ENCODE peak calls at places on chromosomes 5 and 9, in ten cellular contexts. G, Z, P, S, M, O, T, I, R and N are unnamed samples.

GRCh38 chr5:143008809-143009521 is 238.8 kb downstream of the ARHGAP26 start:
- DNase-seq in G (no peak), Z (no peak), P (no peak), S (no peak), M (peak; percentile 46), O (no peak), T (peak; percentile 50), I (no peak), R (no peak), N (peak; percentile 31)

GRCh38 chr9:93116049-93116961 is 17.7 kb downstream of the NINJ1 start:
- DNase-seq in G (peak; percentile 83), Z (peak; percentile 91), P (peak; percentile 68), S (no peak), M (peak; percentile 65), O (no peak), T (peak; percentile 70), I (no peak), R (peak; percentile 84), N (peak; percentile 70)

GRCh38 chr9:20409321-20410092 is 212.8 kb downstream of the MLLT3 start:
- DNase-seq in G (no peak), Z (no peak), P (no peak), S (no peak), M (no peak), O (no peak), T (no peak), I (no peak), R (no peak), N (no peak)

GRCh38 chr5:150077996-150078801 is 8.2 kb downstream of the CSF1R start:
- DNase-seq in G (peak; percentile 32), Z (no peak), P (no peak), S (no peak), M (no peak), O (no peak), T (no peak), I (no peak), R (no peak), N (peak; percentile 17)

GRCh38 chr9:132782106-132782505 is 96.0 kb downstream of the AK8 start:
- DNase-seq in G (no peak), Z (no peak), P (no peak), S (no peak), M (no peak), O (no peak), T (no peak), I (no peak), R (no peak), N (no peak)

GRCh38 chr5:38554860-38555259 is 1.6 kb downstream of the LIFR start:
- DNase-seq in G (no peak), Z (no peak), P (no peak), S (no peak), M (no peak), O (no peak), T (no peak), I (no peak), R (no peak), N (no peak)

GRCh38 chr9:83147487-83148149 is 84.7 kb upstream of the RASEF start:
- DNase-seq in G (no peak), Z (no peak), P (no peak), S (no peak), M (no peak), O (no peak), T (no peak), I (peak; percentile 78), R (no peak), N (no peak)

GRCh38 chr9:101027733-101028345 is 688 bp upstream of the PLPPR1 start:
- DNase-seq in G (no peak), Z (no peak), P (no peak), S (no peak), M (no peak), O (no peak), T (no peak), I (no peak), R (peak; percentile 67), N (no peak)

GRCh38 chr9:2621678-2622360 is at the start of gene VLDLR:
- DNase-seq in G (no peak), Z (peak; percentile 66), P (peak; percentile 84), S (peak; percentile 31), M (peak; percentile 53), O (no peak), T (no peak), I (peak; percentile 90), R (no peak), N (peak; percentile 61)

GRCh38 chr5:126477681-126478117 is 54.5 kb downstream of the GRAMD2B start:
- DNase-seq in G (no peak), Z (no peak), P (peak; percentile 56), S (no peak), M (no peak), O (no peak), T (no peak), I (no peak), R (no peak), N (no peak)

GRCh38 chr9:128022886-128023285 is 42.1 kb upstream of the EEIG1 start:
- DNase-seq in G (no peak), Z (no peak), P (no peak), S (no peak), M (no peak), O (no peak), T (no peak), I (no peak), R (no peak), N (no peak)

GRCh38 chr5:110105692-110106091 is 416.0 kb downstream of the MAN2A1 start:
- DNase-seq in G (no peak), Z (peak; percentile 59), P (no peak), S (no peak), M (no peak), O (no peak), T (no peak), I (no peak), R (peak; percentile 79), N (peak; percentile 28)

GRCh38 chr5:61677220-61677619 is 345.2 kb downstream of the ZSWIM6 start:
- DNase-seq in G (no peak), Z (no peak), P (no peak), S (no peak), M (no peak), O (no peak), T (no peak), I (peak; percentile 53), R (no peak), N (no peak)

GRCh38 chr5:73448072-73448432 is 525 bp downstream of the FOXD1 start:
- DNase-seq in G (no peak), Z (no peak), P (no peak), S (no peak), M (no peak), O (no peak), T (no peak), I (no peak), R (no peak), N (no peak)

GRCh38 chr9:14686168-14686567 is 7.1 kb downstream of the ZDHHC21 start:
- DNase-seq in G (no peak), Z (no peak), P (no peak), S (no peak), M (no peak), O (no peak), T (no peak), I (no peak), R (no peak), N (no peak)

GRCh38 chr9:2018764-2019548 is 3.8 kb downstream of the SMARCA2 start:
- DNase-seq in G (no peak), Z (no peak), P (no peak), S (no peak), M (no peak), O (no peak), T (no peak), I (no peak), R (no peak), N (no peak)

GRCh38 chr9:99720455-99721050 is 101.1 kb upstream of the NR4A3 start:
- DNase-seq in G (no peak), Z (no peak), P (no peak), S (no peak), M (no peak), O (no peak), T (no peak), I (no peak), R (no peak), N (no peak)

GRCh38 chr5:180085837-180086236 is 14.3 kb upstream of the RNF130 start:
- DNase-seq in G (no peak), Z (no peak), P (no peak), S (no peak), M (no peak), O (no peak), T (no peak), I (no peak), R (no peak), N (no peak)

GRCh38 chr5:155434681-155435080 is 421.1 kb downstream of the KIF4B start:
- DNase-seq in G (no peak), Z (no peak), P (no peak), S (no peak), M (no peak), O (no peak), T (no peak), I (no peak), R (no peak), N (no peak)
- TF ChIP-seq EP300 in G (no peak), Z (no peak), P (no peak), S (no peak), M (no peak), O (no peak), T (no peak), I (no peak), R (no peak), N (no peak)

DNA sequence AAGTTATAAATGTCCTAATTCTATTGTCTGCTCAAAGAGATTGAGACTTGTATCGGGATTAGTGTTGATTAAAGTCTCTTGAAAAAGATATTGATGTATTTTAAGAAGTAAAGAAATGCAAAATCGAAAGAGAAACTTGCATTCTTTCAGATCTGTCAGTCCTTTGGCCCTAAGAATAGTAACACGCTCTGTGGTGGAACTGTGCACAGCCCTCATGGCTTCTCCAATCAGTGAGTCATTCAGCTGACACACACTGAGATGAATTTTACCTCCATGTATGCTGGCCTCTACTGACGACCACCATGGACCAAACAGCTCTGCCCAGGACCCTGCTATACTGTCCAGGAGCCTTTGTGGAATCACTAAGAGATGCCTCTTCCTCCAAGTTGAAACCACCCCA is 232.4 kb downstream of the ESM1 start:
- DNase-seq in G (no peak), Z (no peak), P (no peak), S (no peak), M (peak; percentile 16), O (no peak), T (no peak), I (peak; percentile 64), R (no peak), N (no peak)
- H3K4me3 ChIP-seq in G (no peak overlapping the region), Z (no peak overlapping the region), P (no peak overlapping the region), S (no peak overlapping the region), M (no peak overlapping the region), O (no peak overlapping the region), T (no peak overlapping the region), I (no peak overlapping the region), R (no peak overlapping the region), N (no peak overlapping the region)

GRCh38 chr5:145855842-145856267 is 17.0 kb downstream of the GRXCR2 start:
- DNase-seq in G (no peak), Z (no peak), P (no peak), S (no peak), M (no peak), O (no peak), T (no peak), I (no peak), R (peak; percentile 65), N (no peak)
- H3K27ac ChIP-seq in G (peak overlapping the region; percentile 55), Z (peak overlapping the region; percentile 72), P (peak overlapping the region; percentile 67), S (no peak overlapping the region), M (peak overlapping the region; percentile 80), O (peak overlapping the region; percentile 21), T (peak overlapping the region; percentile 52), I (peak overlapping the region; percentile 79), R (peak overlapping the region; percentile 30), N (peak overlapping the region; percentile 47)

DNA sequence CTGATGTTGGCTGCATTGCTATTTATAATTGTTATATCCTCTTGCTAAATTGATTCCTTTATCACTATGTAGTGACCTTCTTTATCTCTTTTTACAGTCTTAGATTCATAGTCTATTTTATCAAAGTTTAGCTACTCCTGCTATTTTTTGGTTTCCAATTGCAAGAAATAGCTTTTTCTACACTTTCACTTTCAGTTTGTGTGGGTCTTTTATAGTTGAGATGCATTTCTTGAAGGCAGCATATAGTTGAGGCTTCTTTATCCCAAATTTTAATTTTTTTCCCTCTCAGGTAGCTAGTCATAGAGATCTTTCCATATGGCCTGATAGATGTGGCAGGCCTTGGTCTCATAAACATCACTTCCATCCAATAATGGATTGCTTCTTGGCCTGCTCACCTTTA is 228.5 kb downstream of the COMMD10 start:
- DNase-seq in G (no peak), Z (no peak), P (no peak), S (no peak), M (no peak), O (no peak), T (no peak), I (no peak), R (no peak), N (no peak)
- TF ChIP-seq EP300 in G (no peak), Z (no peak), P (no peak), S (no peak), M (no peak), O (no peak), T (no peak), I (no peak), R (no peak), N (no peak)